ENCODE peak calls at places on chromosomes 11 and 22, in ten cellular contexts. E is spleen, I is glutamatergic neuron, D is heart right ventricle, T is RWPE2, V is GM23338, U is endothelial cell, O is endodermal cell, P is Caco-2, B is neural progenitor cell. A is an unnamed sample.
A peak's percentile ranks its signal among the peaks of the same experiment; 100 is the strongest.

GRCh38 chr11:108958446-108959123 is 293.7 kb downstream of the DDX10 start:
- DNase-seq in E (no peak), I (no peak), D (no peak), T (no peak), V (no peak), U (no peak), O (no peak), P (no peak), B (no peak), A (no peak)

GRCh38 chr11:1299621-1300020 is 9.8 kb downstream of the TOLLIP start:
- DNase-seq in E (peak; percentile 76), I (peak; percentile 21), D (peak; percentile 10), T (peak; percentile 61), V (peak; percentile 28), U (no peak), O (peak; percentile 47), P (no peak), B (no peak), A (no peak)

GRCh38 chr22:36333632-36334031 is 54.1 kb downstream of the MYH9 start:
- DNase-seq in E (no peak), I (no peak), D (no peak), T (no peak), V (no peak), U (no peak), O (no peak), P (peak; percentile 38), B (no peak), A (no peak)

GRCh38 chr11:60860943-60861342 is 5.2 kb upstream of the PTGDR2 start:
- DNase-seq in E (peak; percentile 42), I (peak; percentile 70), D (no peak), T (peak; percentile 28), V (no peak), U (no peak), O (no peak), P (no peak), B (no peak), A (no peak)

GRCh38 chr22:28799834-28800307 is 498 bp downstream of the XBP1 start:
- DNase-seq in E (peak; percentile 92), I (peak; percentile 72), D (peak; percentile 78), T (no peak), V (peak; percentile 60), U (peak; percentile 69), O (peak; percentile 78), P (peak; percentile 70), B (peak; percentile 76), A (peak; percentile 46)

GRCh38 chr11:126415128-126415527 is 59.6 kb downstream of the ST3GAL4 start:
- DNase-seq in E (no peak), I (no peak), D (peak; percentile 85), T (no peak), V (no peak), U (no peak), O (no peak), P (no peak), B (no peak), A (no peak)

GRCh38 chr11:31958086-31958735 is 132.7 kb upstream of the RCN1 start:
- DNase-seq in E (peak; percentile 80), I (peak; percentile 88), D (peak; percentile 80), T (no peak), V (peak; percentile 93), U (peak; percentile 84), O (peak; percentile 96), P (peak; percentile 30), B (peak; percentile 90), A (peak; percentile 76)

GRCh38 chr11:76030286-76030685 is 176.0 kb downstream of the WNT11 start:
- DNase-seq in E (no peak), I (no peak), D (no peak), T (no peak), V (peak; percentile 27), U (no peak), O (no peak), P (peak; percentile 66), B (no peak), A (no peak)

GRCh38 chr11:124746621-124747243 is 5.3 kb downstream of the VSIG2 start:
- DNase-seq in E (peak; percentile 93), I (peak; percentile 50), D (peak; percentile 82), T (no peak), V (peak; percentile 94), U (peak; percentile 75), O (peak; percentile 96), P (peak; percentile 94), B (peak; percentile 83), A (no peak)

GRCh38 chr11:102268083-102268984 is 49.0 kb upstream of the BIRC3 start:
- DNase-seq in E (peak; percentile 90), I (peak; percentile 60), D (peak; percentile 77), T (peak; percentile 95), V (peak; percentile 93), U (peak; percentile 62), O (peak; percentile 99), P (peak; percentile 97), B (peak; percentile 92), A (peak; percentile 27)

GRCh38 chr11:72696866-72697428 is 22.7 kb upstream of the PDE2A start:
- DNase-seq in E (no peak), I (peak; percentile 62), D (peak; percentile 55), T (no peak), V (peak; percentile 92), U (no peak), O (peak; percentile 86), P (no peak), B (peak; percentile 70), A (no peak)

GRCh38 chr11:19239039-19239438 is 1.7 kb downstream of the E2F8 start:
- DNase-seq in E (no peak), I (no peak), D (no peak), T (no peak), V (no peak), U (no peak), O (no peak), P (no peak), B (no peak), A (no peak)

GRCh38 chr22:22449819-22450218 is 58.7 kb downstream of the ZNF280B start:
- DNase-seq in E (no peak), I (no peak), D (no peak), T (no peak), V (no peak), U (no peak), O (no peak), P (no peak), B (no peak), A (no peak)

GRCh38 chr22:44869196-44869595 is 116.8 kb downstream of the ARHGAP8 start:
- DNase-seq in E (no peak), I (no peak), D (no peak), T (no peak), V (no peak), U (no peak), O (no peak), P (no peak), B (no peak), A (no peak)

GRCh38 chr22:23969071-23969470 is 2.4 kb downstream of the DDTL start:
- DNase-seq in E (no peak), I (no peak), D (no peak), T (no peak), V (no peak), U (no peak), O (no peak), P (no peak), B (no peak), A (no peak)

GRCh38 chr11:121418625-121419114 is 33.4 kb upstream of the SORL1 start:
- DNase-seq in E (peak; percentile 88), I (peak; percentile 15), D (no peak), T (no peak), V (no peak), U (no peak), O (no peak), P (no peak), B (no peak), A (no peak)

GRCh38 chr11:40816976-40817375 is 642.5 kb downstream of the LRRC4C start:
- DNase-seq in E (no peak), I (no peak), D (no peak), T (no peak), V (no peak), U (no peak), O (no peak), P (no peak), B (no peak), A (no peak)

DNA sequence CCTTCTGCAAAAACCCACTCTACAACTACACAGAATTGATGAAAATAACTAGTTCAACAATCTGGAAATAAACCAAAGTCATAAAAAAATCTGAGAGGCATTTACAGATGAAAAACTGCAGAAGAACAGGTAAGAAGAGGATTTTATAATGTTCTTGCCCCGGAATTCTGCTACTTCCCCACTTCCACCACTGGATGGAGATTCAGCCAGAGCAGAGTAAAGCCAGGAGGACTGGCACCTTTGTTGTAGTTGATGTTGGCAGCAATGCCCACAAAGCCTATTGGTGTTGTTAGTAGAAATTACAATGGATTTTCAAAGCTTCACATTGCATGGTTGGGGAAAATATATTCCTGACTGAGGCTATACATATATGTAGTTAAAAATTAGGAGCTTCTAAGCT is 640.2 kb downstream of the LRRC4C start:
- DNase-seq in E (no peak), I (no peak), D (no peak), T (no peak), V (peak; percentile 48), U (no peak), O (peak; percentile 52), P (no peak), B (peak; percentile 6), A (no peak)
- TF ChIP-seq CTCF in E (no peak), I (no peak), D (no peak), T (no peak), V (peak; percentile 46), U (no peak), O (peak; percentile 74), P (peak; percentile 13), B (peak; percentile 43), A (no peak)

GRCh38 chr11:11895672-11896071 is 53.9 kb downstream of the USP47 start:
- DNase-seq in E (no peak), I (no peak), D (no peak), T (no peak), V (no peak), U (no peak), O (no peak), P (no peak), B (no peak), A (no peak)
- TF ChIP-seq CTCF in E (no peak), I (no peak), D (peak; percentile 36), T (peak; percentile 39), V (no peak), U (no peak), O (peak; percentile 45), P (no peak), B (no peak), A (no peak)

DNA sequence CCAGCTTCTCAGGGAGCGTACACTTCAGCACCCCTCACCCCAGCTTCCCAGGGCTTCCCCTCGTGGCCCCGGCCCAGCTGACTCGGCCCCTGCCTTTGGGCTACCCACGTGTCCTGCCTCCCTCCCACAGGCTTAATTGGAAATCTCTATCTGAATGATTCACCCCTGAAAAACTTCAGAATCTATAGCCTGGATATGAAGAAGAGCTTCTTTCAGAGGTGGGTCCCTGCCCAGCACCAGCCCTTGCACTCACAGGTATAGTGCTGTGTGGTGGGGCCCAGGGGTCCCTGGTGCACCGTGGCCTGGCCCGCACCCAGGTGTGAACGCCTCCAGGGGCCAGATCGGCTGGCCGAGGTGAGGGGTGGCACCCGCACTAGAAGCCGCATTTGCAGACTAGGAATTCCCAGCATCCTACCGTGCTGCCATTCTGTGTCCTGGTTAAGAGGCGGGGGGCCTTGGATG is 38.4 kb downstream of the B3GAT1 start:
- DNase-seq in E (peak; percentile 66), I (peak; percentile 13), D (no peak), T (peak; percentile 34), V (no peak), U (no peak), O (no peak), P (no peak), B (no peak), A (no peak)
- TF ChIP-seq CTCF in E (no peak), I (no peak), D (no peak), T (no peak), V (no peak), U (no peak), O (no peak), P (no peak), B (no peak), A (no peak)

GRCh38 chr11:12170984-12171383 is 60.6 kb downstream of the MICAL2 start:
- DNase-seq in E (no peak), I (no peak), D (peak; percentile 51), T (no peak), V (no peak), U (no peak), O (no peak), P (no peak), B (no peak), A (no peak)
- TF ChIP-seq CTCF in E (no peak), I (no peak), D (no peak), T (no peak), V (no peak), U (no peak), O (no peak), P (no peak), B (no peak), A (no peak)